ENCODE peak calls at places on chromosomes 7 and 10, in four cellular contexts. T is left cardiac atrium, X is astrocyte of the cerebellum, A is activated T-cell treated with anti-CD3 and anti-CD28 coated beads for 1 hour. G is an unnamed sample.

GRCh38 chr7:70040971-70041766 is 442.9 kb downstream of the AUTS2 start:
- DNase-seq in A (no peak), T (no peak), X (peak; percentile 13), G (no peak)

GRCh38 chr7:98808751-98809460 is 60.9 kb downstream of the TMEM130 start:
- DNase-seq in X (no peak), A (no peak), T (no peak), G (no peak)

GRCh38 chr10:10824611-10825148 is 193.0 kb upstream of the CELF2 start:
- DNase-seq in T (peak; percentile 74), A (no peak), X (peak; percentile 78), G (no peak)

GRCh38 chr10:83606275-83606674 is 533.0 kb upstream of the GHITM start:
- DNase-seq in X (no peak), A (no peak), T (peak; percentile 22), G (no peak)

GRCh38 chr10:98307916-98308315 is 39.9 kb upstream of the LOXL4 start:
- DNase-seq in T (no peak), A (no peak), X (no peak), G (no peak)

GRCh38 chr10:110600487-110601101 is 33.1 kb downstream of the SMC3 start:
- DNase-seq in T (no peak), A (no peak), X (peak; percentile 53), G (peak; percentile 21)

GRCh38 chr7:46603780-46604725 is 683.0 kb upstream of the IGFBP3 start:
- DNase-seq in A (no peak), X (peak; percentile 3), T (peak; percentile 93), G (no peak)

GRCh38 chr10:83469719-83470336 is 669.5 kb upstream of the GHITM start:
- DNase-seq in X (no peak), T (no peak), A (no peak), G (no peak)

GRCh38 chr7:28125381-28126046 is 55.1 kb downstream of the JAZF1 start:
- DNase-seq in T (no peak), X (no peak), A (no peak), G (no peak)

GRCh38 chr7:129343099-129343700 is 91.0 kb upstream of the STRIP2 start:
- DNase-seq in A (no peak), X (peak; percentile 34), T (no peak), G (no peak)

GRCh38 chr10:3668276-3668960 is 116.6 kb downstream of the KLF6 start:
- DNase-seq in T (peak; percentile 48), X (peak; percentile 23), A (peak; percentile 48), G (no peak)

GRCh38 chr10:22479419-22479818 is 134.1 kb downstream of the SPAG6 start:
- DNase-seq in T (no peak), A (no peak), X (no peak), G (no peak)

GRCh38 chr7:14821757-14822480 is 80.6 kb downstream of the DGKB start:
- DNase-seq in A (no peak), T (no peak), X (no peak), G (no peak)

GRCh38 chr7:114630186-114630824 is 215.7 kb downstream of the FOXP2 start:
- DNase-seq in A (no peak), T (no peak), X (no peak), G (no peak)

GRCh38 chr7:128304212-128304611 is 39.5 kb downstream of the RBM28 start:
- DNase-seq in A (no peak), X (no peak), T (no peak), G (no peak)

GRCh38 chr10:12111528-12111927 is 17.9 kb upstream of the SEC61A2 start:
- DNase-seq in X (no peak), T (no peak), A (no peak), G (no peak)

GRCh38 chr7:16904086-16904485 is 22.3 kb upstream of the AGR3 start:
- DNase-seq in T (no peak), X (no peak), A (no peak), G (no peak)

GRCh38 chr7:2722591-2722990 is 34.6 kb downstream of the AMZ1 start:
- DNase-seq in X (no peak), T (no peak), A (no peak), G (no peak)

GRCh38 chr10:14185501-14186045 is 145.2 kb downstream of the FRMD4A start:
- DNase-seq in A (no peak), X (peak; percentile 78), T (no peak), G (peak; percentile 27)

GRCh38 chr7:27890205-27890849 is 150.4 kb downstream of the TAX1BP1 start:
- DNase-seq in X (no peak), A (no peak), T (no peak), G (no peak)

GRCh38 chr7:92633211-92633906 is 43.2 kb upstream of the FAM133B start:
- DNase-seq in A (no peak), X (peak; percentile 96), T (no peak), G (no peak)

GRCh38 chr7:149409889-149410288 is 51.0 kb downstream of the ZNF777 start:
- DNase-seq in X (no peak), A (no peak), T (no peak), G (no peak)

GRCh38 chr7:88307841-88308240 is 1.1 kb upstream of the STEAP4 start:
- DNase-seq in A (no peak), X (no peak), T (no peak), G (no peak)

GRCh38 chr7:40772096-40772495 is 637.3 kb downstream of the SUGCT start:
- DNase-seq in T (no peak), X (peak; percentile 48), A (no peak), G (no peak)